ENCODE peak calls at places on chromosomes 4 and X, in ten cellular contexts. One of them, this sample, is unnamed.

GRCh38 chrX:11239230-11239629 is 54.0 kb upstream of the AMELX start:
- DNase-seq in lower leg skin: no peak
- DNase-seq in stomach: no peak
- DNase-seq in GM06990: no peak
- DNase-seq in epithelial cell of proximal tubule: peak
- DNase-seq in endodermal cell: no peak
- DNase-seq in heart right ventricle: no peak
- DNase-seq in GM23338: no peak
- DNase-seq in astrocyte: peak
- DNase-seq in AG10803: peak
- DNase-seq in this sample: no peak

GRCh38 chrX:86141786-86142185 is 6.5 kb upstream of the DACH2 start:
- DNase-seq in GM06990: no peak
- DNase-seq in heart right ventricle: no peak
- DNase-seq in GM23338: no peak
- DNase-seq in stomach: no peak
- DNase-seq in endodermal cell: no peak
- DNase-seq in AG10803: no peak
- DNase-seq in lower leg skin: no peak
- DNase-seq in epithelial cell of proximal tubule: no peak
- DNase-seq in astrocyte: no peak
- DNase-seq in this sample: no peak

GRCh38 chr4:48227662-48228061 is 42.0 kb downstream of the TEC start:
- DNase-seq in heart right ventricle: no peak
- DNase-seq in lower leg skin: peak
- DNase-seq in epithelial cell of proximal tubule: no peak
- DNase-seq in GM06990: no peak
- DNase-seq in AG10803: no peak
- DNase-seq in stomach: no peak
- DNase-seq in astrocyte: no peak
- DNase-seq in endodermal cell: no peak
- DNase-seq in GM23338: no peak
- DNase-seq in this sample: no peak

GRCh38 chrX:31058284-31058683 is 13.6 kb downstream of the FTHL17 start:
- DNase-seq in GM23338: no peak
- DNase-seq in stomach: no peak
- DNase-seq in AG10803: no peak
- DNase-seq in GM06990: no peak
- DNase-seq in astrocyte: no peak
- DNase-seq in heart right ventricle: no peak
- DNase-seq in lower leg skin: no peak
- DNase-seq in epithelial cell of proximal tubule: no peak
- DNase-seq in endodermal cell: no peak
- DNase-seq in this sample: no peak

GRCh38 chrX:18931972-18932371 is 51.9 kb downstream of the PHKA2 start:
- DNase-seq in epithelial cell of proximal tubule: no peak
- DNase-seq in lower leg skin: no peak
- DNase-seq in heart right ventricle: no peak
- DNase-seq in endodermal cell: peak
- DNase-seq in GM06990: no peak
- DNase-seq in GM23338: peak
- DNase-seq in AG10803: peak
- DNase-seq in stomach: no peak
- DNase-seq in astrocyte: no peak
- DNase-seq in this sample: peak

GRCh38 chr4:119082661-119083060 is 53.0 kb upstream of the MYOZ2 start:
- DNase-seq in stomach: no peak
- DNase-seq in heart right ventricle: no peak
- DNase-seq in GM23338: no peak
- DNase-seq in AG10803: no peak
- DNase-seq in lower leg skin: no peak
- DNase-seq in endodermal cell: no peak
- DNase-seq in epithelial cell of proximal tubule: no peak
- DNase-seq in astrocyte: no peak
- DNase-seq in GM06990: no peak
- DNase-seq in this sample: no peak

GRCh38 chrX:13078739-13079444 is 34.5 kb upstream of the FAM9C start:
- DNase-seq in lower leg skin: no peak
- DNase-seq in AG10803: peak
- DNase-seq in epithelial cell of proximal tubule: no peak
- DNase-seq in astrocyte: peak
- DNase-seq in heart right ventricle: peak
- DNase-seq in endodermal cell: no peak
- DNase-seq in GM23338: no peak
- DNase-seq in stomach: peak
- DNase-seq in GM06990: no peak
- DNase-seq in this sample: peak

GRCh38 chr4:128590773-128591172 is 218.7 kb upstream of the JADE1 start:
- DNase-seq in AG10803: no peak
- DNase-seq in stomach: peak
- DNase-seq in endodermal cell: no peak
- DNase-seq in GM06990: no peak
- DNase-seq in heart right ventricle: peak
- DNase-seq in GM23338: no peak
- DNase-seq in epithelial cell of proximal tubule: no peak
- DNase-seq in astrocyte: no peak
- DNase-seq in lower leg skin: no peak
- DNase-seq in this sample: no peak

GRCh38 chr4:9771069-9771468 is 10.4 kb upstream of the DRD5 start:
- DNase-seq in heart right ventricle: no peak
- DNase-seq in endodermal cell: no peak
- DNase-seq in GM06990: no peak
- DNase-seq in astrocyte: no peak
- DNase-seq in GM23338: no peak
- DNase-seq in AG10803: no peak
- DNase-seq in stomach: no peak
- DNase-seq in lower leg skin: no peak
- DNase-seq in epithelial cell of proximal tubule: no peak
- DNase-seq in this sample: no peak

GRCh38 chr4:40992472-40993298 is 221.7 kb downstream of the APBB2 start:
- DNase-seq in heart right ventricle: no peak
- DNase-seq in AG10803: peak
- DNase-seq in GM23338: no peak
- DNase-seq in stomach: no peak
- DNase-seq in lower leg skin: no peak
- DNase-seq in endodermal cell: no peak
- DNase-seq in GM06990: peak
- DNase-seq in epithelial cell of proximal tubule: peak
- DNase-seq in astrocyte: peak
- DNase-seq in this sample: no peak

GRCh38 chrX:103215768-103216085 is 819 bp downstream of the BEX4 start:
- DNase-seq in GM06990: no peak
- DNase-seq in heart right ventricle: no peak
- DNase-seq in AG10803: no peak
- DNase-seq in stomach: no peak
- DNase-seq in epithelial cell of proximal tubule: no peak
- DNase-seq in lower leg skin: no peak
- DNase-seq in endodermal cell: peak
- DNase-seq in GM23338: no peak
- DNase-seq in astrocyte: no peak
- DNase-seq in this sample: no peak

GRCh38 chr4:55561884-55562283 is 15.2 kb upstream of the CLOCK start:
- DNase-seq in astrocyte: no peak
- DNase-seq in epithelial cell of proximal tubule: no peak
- DNase-seq in lower leg skin: no peak
- DNase-seq in heart right ventricle: no peak
- DNase-seq in AG10803: no peak
- DNase-seq in stomach: no peak
- DNase-seq in endodermal cell: no peak
- DNase-seq in GM06990: peak
- DNase-seq in GM23338: no peak
- DNase-seq in this sample: no peak

GRCh38 chrX:7083468-7084396 is 63.8 kb upstream of the STS start:
- DNase-seq in GM23338: no peak
- DNase-seq in lower leg skin: no peak
- DNase-seq in stomach: no peak
- DNase-seq in heart right ventricle: no peak
- DNase-seq in GM06990: peak
- DNase-seq in AG10803: peak
- DNase-seq in astrocyte: peak
- DNase-seq in epithelial cell of proximal tubule: peak
- DNase-seq in endodermal cell: no peak
- DNase-seq in this sample: peak

GRCh38 chr4:117777721-117778120 is 256.6 kb upstream of the NDST3 start:
- DNase-seq in heart right ventricle: no peak
- DNase-seq in epithelial cell of proximal tubule: no peak
- DNase-seq in endodermal cell: no peak
- DNase-seq in GM06990: no peak
- DNase-seq in GM23338: no peak
- DNase-seq in stomach: no peak
- DNase-seq in astrocyte: peak
- DNase-seq in lower leg skin: no peak
- DNase-seq in AG10803: no peak
- DNase-seq in this sample: no peak

GRCh38 chr4:88713782-88714181 is 16.2 kb upstream of the NAP1L5 start:
- DNase-seq in endodermal cell: no peak
- DNase-seq in GM23338: no peak
- DNase-seq in epithelial cell of proximal tubule: no peak
- DNase-seq in GM06990: no peak
- DNase-seq in lower leg skin: no peak
- DNase-seq in AG10803: no peak
- DNase-seq in heart right ventricle: no peak
- DNase-seq in stomach: no peak
- DNase-seq in astrocyte: no peak
- DNase-seq in this sample: no peak

GRCh38 chr4:1544861-1545275 is 138.6 kb upstream of the NKX1-1 start:
- DNase-seq in heart right ventricle: peak
- DNase-seq in astrocyte: no peak
- DNase-seq in epithelial cell of proximal tubule: no peak
- DNase-seq in stomach: no peak
- DNase-seq in endodermal cell: no peak
- DNase-seq in lower leg skin: no peak
- DNase-seq in GM23338: no peak
- DNase-seq in AG10803: no peak
- DNase-seq in GM06990: no peak
- DNase-seq in this sample: no peak

GRCh38 chr4:149161247-149161646 is 654.4 kb downstream of the IQCM start:
- DNase-seq in epithelial cell of proximal tubule: no peak
- DNase-seq in astrocyte: peak
- DNase-seq in GM23338: no peak
- DNase-seq in stomach: no peak
- DNase-seq in GM06990: no peak
- DNase-seq in heart right ventricle: no peak
- DNase-seq in lower leg skin: no peak
- DNase-seq in AG10803: peak
- DNase-seq in endodermal cell: no peak
- DNase-seq in this sample: no peak

GRCh38 chr4:6309755-6310154 is 40.1 kb downstream of the WFS1 start:
- DNase-seq in heart right ventricle: no peak
- DNase-seq in lower leg skin: no peak
- DNase-seq in astrocyte: no peak
- DNase-seq in endodermal cell: no peak
- DNase-seq in AG10803: no peak
- DNase-seq in stomach: no peak
- DNase-seq in GM06990: no peak
- DNase-seq in epithelial cell of proximal tubule: no peak
- DNase-seq in GM23338: peak
- DNase-seq in this sample: no peak
- TF ChIP-seq CTCF in heart right ventricle: no peak
- TF ChIP-seq CTCF in lower leg skin: no peak
- TF ChIP-seq CTCF in astrocyte: no peak
- TF ChIP-seq CTCF in endodermal cell: no peak
- TF ChIP-seq CTCF in AG10803: no peak
- TF ChIP-seq CTCF in stomach: no peak
- TF ChIP-seq CTCF in GM06990: no peak
- TF ChIP-seq CTCF in epithelial cell of proximal tubule: no peak
- TF ChIP-seq CTCF in GM23338: no peak
- TF ChIP-seq CTCF in this sample: no peak

DNA sequence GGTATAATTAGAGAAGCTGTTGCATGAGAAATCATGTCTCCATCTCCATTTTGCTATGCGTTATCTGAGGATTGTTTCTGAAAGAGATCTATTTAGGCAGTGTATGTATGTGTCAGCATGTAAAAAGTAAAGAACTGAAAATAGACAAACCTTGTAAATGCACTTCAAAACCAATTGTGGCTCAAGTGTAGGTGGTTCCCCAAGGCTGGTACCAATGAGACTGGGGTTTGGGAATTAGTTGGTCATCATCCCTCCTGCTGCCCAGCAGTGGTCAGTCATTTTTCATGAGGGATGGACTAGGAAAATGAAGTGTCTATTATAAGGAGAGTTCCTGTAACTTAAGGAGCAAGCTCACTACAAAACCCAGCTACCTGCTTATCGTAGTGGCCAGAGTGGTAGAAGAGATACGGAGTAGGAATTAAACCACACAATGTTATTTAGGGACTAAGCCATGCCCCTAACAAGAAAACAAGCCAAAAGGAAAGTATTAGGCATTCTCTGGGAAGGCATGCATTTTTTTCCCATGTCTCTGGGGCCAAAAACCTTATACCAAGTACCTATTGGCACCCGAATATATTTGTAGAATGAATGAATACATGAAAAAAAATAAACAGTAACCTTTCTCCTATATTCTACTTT is 259.0 kb downstream of the CHIC1 start:
- DNase-seq in stomach: no peak
- DNase-seq in heart right ventricle: no peak
- DNase-seq in epithelial cell of proximal tubule: no peak
- DNase-seq in GM23338: no peak
- DNase-seq in GM06990: no peak
- DNase-seq in AG10803: no peak
- DNase-seq in lower leg skin: no peak
- DNase-seq in endodermal cell: no peak
- DNase-seq in astrocyte: no peak
- DNase-seq in this sample: no peak
- TF ChIP-seq CTCF in stomach: no peak
- TF ChIP-seq CTCF in heart right ventricle: no peak
- TF ChIP-seq CTCF in epithelial cell of proximal tubule: no peak
- TF ChIP-seq CTCF in GM23338: no peak
- TF ChIP-seq CTCF in GM06990: no peak
- TF ChIP-seq CTCF in AG10803: no peak
- TF ChIP-seq CTCF in lower leg skin: no peak
- TF ChIP-seq CTCF in endodermal cell: no peak
- TF ChIP-seq CTCF in astrocyte: no peak
- TF ChIP-seq CTCF in this sample: no peak

GRCh38 chr4:178577933-178578332 is 1135.7 kb upstream of the AGA start:
- DNase-seq in stomach: no peak
- DNase-seq in astrocyte: no peak
- DNase-seq in epithelial cell of proximal tubule: no peak
- DNase-seq in endodermal cell: peak
- DNase-seq in lower leg skin: no peak
- DNase-seq in GM23338: peak
- DNase-seq in AG10803: no peak
- DNase-seq in heart right ventricle: no peak
- DNase-seq in GM06990: no peak
- DNase-seq in this sample: no peak
- TF ChIP-seq CTCF in stomach: no peak
- TF ChIP-seq CTCF in astrocyte: no peak
- TF ChIP-seq CTCF in epithelial cell of proximal tubule: peak
- TF ChIP-seq CTCF in endodermal cell: peak
- TF ChIP-seq CTCF in lower leg skin: no peak
- TF ChIP-seq CTCF in GM23338: peak
- TF ChIP-seq CTCF in AG10803: no peak
- TF ChIP-seq CTCF in heart right ventricle: no peak
- TF ChIP-seq CTCF in GM06990: no peak
- TF ChIP-seq CTCF in this sample: no peak

DNA sequence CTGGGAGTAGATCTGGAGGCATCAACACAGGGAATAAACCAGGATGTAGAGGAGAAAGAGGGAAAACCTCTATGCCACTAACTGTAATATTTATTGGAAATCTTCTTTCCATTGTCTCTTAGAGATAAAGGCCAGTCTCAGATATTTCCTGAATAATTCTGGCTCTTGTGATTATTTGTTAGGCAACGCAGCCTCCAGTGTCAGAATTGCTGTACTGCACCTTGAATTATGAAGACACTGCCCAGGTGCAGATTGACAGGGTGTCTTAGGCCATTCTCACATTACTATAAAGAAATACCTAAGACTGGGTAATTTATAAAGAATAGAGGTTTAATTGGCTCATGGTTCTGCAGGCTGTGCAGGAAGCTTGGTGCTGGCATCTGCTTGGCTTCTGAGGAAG is 100.7 kb upstream of the ZDHHC15 start:
- DNase-seq in GM23338: peak
- DNase-seq in lower leg skin: no peak
- DNase-seq in stomach: no peak
- DNase-seq in heart right ventricle: no peak
- DNase-seq in astrocyte: no peak
- DNase-seq in AG10803: no peak
- DNase-seq in endodermal cell: peak
- DNase-seq in epithelial cell of proximal tubule: no peak
- DNase-seq in GM06990: no peak
- DNase-seq in this sample: no peak
- TF ChIP-seq CTCF in GM23338: peak
- TF ChIP-seq CTCF in lower leg skin: no peak
- TF ChIP-seq CTCF in stomach: no peak
- TF ChIP-seq CTCF in heart right ventricle: peak
- TF ChIP-seq CTCF in astrocyte: peak
- TF ChIP-seq CTCF in AG10803: no peak
- TF ChIP-seq CTCF in endodermal cell: peak
- TF ChIP-seq CTCF in epithelial cell of proximal tubule: peak
- TF ChIP-seq CTCF in GM06990: peak
- TF ChIP-seq CTCF in this sample: no peak